ENCODE peak calls at places on chromosome X, in four cellular contexts. M, W, G and P are unnamed samples.

GRCh38 chrX:1394731-1395501 is 3.0 kb upstream of the SLC25A6 start:
- DNase-seq in W (no peak), M (no peak), G (no peak), P (no peak)

GRCh38 chrX:124086411-124086810 is 124.9 kb downstream of the STAG2 start:
- DNase-seq in W (no peak), M (no peak), G (no peak), P (no peak)

GRCh38 chrX:5425119-5425518 is 803.5 kb downstream of the NLGN4X start:
- DNase-seq in W (no peak), G (no peak), M (no peak), P (no peak)

GRCh38 chrX:134542485-134542884 is 82.5 kb downstream of the HPRT1 start:
- DNase-seq in G (no peak), M (no peak), W (no peak), P (no peak)

GRCh38 chrX:107724653-107725052 is 50.9 kb downstream of the TSC22D3 start:
- DNase-seq in G (no peak), M (no peak), W (no peak), P (no peak)

GRCh38 chrX:132775230-132775823 is 183.1 kb downstream of the HS6ST2 start:
- DNase-seq in W (no peak), G (no peak), M (no peak), P (no peak)

GRCh38 chrX:78624884-78625283 is 34.2 kb downstream of the RTL3 start:
- DNase-seq in G (no peak), W (no peak), M (no peak), P (no peak)

GRCh38 chrX:791479-792034 is 161.0 kb downstream of the SHOX start:
- DNase-seq in M (peak), W (no peak), G (no peak), P (no peak)

GRCh38 chrX:115588180-115588579 is 27.2 kb downstream of the PLS3 start:
- DNase-seq in M (no peak), G (no peak), W (no peak), P (no peak)

GRCh38 chrX:41276661-41277506 is 57.1 kb upstream of the DDX3X start:
- DNase-seq in G (peak), W (no peak), M (no peak), P (peak)

GRCh38 chrX:1388651-1389050 is 3.3 kb downstream of the SLC25A6 start:
- DNase-seq in M (no peak), W (no peak), G (no peak), P (no peak)

GRCh38 chrX:84187501-84188319 is at the start of gene RPS6KA6:
- DNase-seq in G (no peak), W (no peak), M (peak), P (peak)

GRCh38 chrX:15983034-15983433 is 128.4 kb upstream of the AP1S2 start:
- DNase-seq in G (no peak), M (no peak), W (no peak), P (no peak)

GRCh38 chrX:129445436-129445835 is 77.9 kb downstream of the SMARCA1 start:
- DNase-seq in M (no peak), W (no peak), G (no peak), P (no peak)

GRCh38 chrX:117094149-117094548 is 631.4 kb upstream of the CT83 start:
- DNase-seq in W (no peak), M (no peak), G (no peak), P (no peak)

GRCh38 chrX:22060451-22060940 is 28.4 kb downstream of the PHEX start:
- DNase-seq in M (no peak), G (peak), W (no peak), P (no peak)

GRCh38 chrX:39821011-39821708 is 276.6 kb downstream of the BCOR start:
- DNase-seq in G (peak), M (peak), W (no peak), P (no peak)

GRCh38 chrX:132592880-132593279 is 104.0 kb upstream of the MBNL3 start:
- DNase-seq in G (peak), W (no peak), M (peak), P (no peak)